ENCODE peak calls at places on chromosomes 5 and 9, in five cellular contexts. A is gastrocnemius medialis, G is endodermal cell, X is mesendoderm, U is choroid plexus epithelial cell. N is an unnamed sample.

GRCh38 chr5:178486305-178486704 is 103.9 kb downstream of the COL23A1 start:
- DNase-seq in A (no peak), G (no peak), X (no peak), U (no peak), N (peak)

GRCh38 chr5:178690208-178690607 is 40.3 kb downstream of the ZNF354A start:
- DNase-seq in A (no peak), G (no peak), X (no peak), U (peak), N (no peak)

GRCh38 chr9:96186601-96187011 is 115.4 kb downstream of the HSD17B3 start:
- DNase-seq in A (no peak), G (peak), X (peak), U (peak), N (peak)

GRCh38 chr9:93532121-93532520 is 44.3 kb upstream of the PHF2 start:
- DNase-seq in A (no peak), G (no peak), X (no peak), U (peak), N (no peak)

GRCh38 chr5:65030056-65030455 is 261.3 kb downstream of the CWC27 start:
- DNase-seq in A (no peak), G (no peak), X (no peak), U (no peak), N (no peak)

GRCh38 chr5:1190915-1191314 is 10.5 kb upstream of the SLC6A19 start:
- DNase-seq in A (no peak), G (no peak), X (no peak), U (no peak), N (no peak)

GRCh38 chr5:168481330-168481788 is 4.9 kb upstream of the RARS1 start:
- DNase-seq in A (no peak), G (no peak), X (peak), U (no peak), N (no peak)

GRCh38 chr5:109567374-109568044 is 122.2 kb upstream of the MAN2A1 start:
- DNase-seq in A (no peak), G (no peak), X (peak), U (peak), N (peak)

GRCh38 chr9:109017493-109017892 is 4.2 kb upstream of the CTNNAL1 start:
- DNase-seq in A (no peak), G (no peak), X (no peak), U (no peak), N (no peak)

GRCh38 chr5:180043381-180043780 is 28.2 kb downstream of the RNF130 start:
- DNase-seq in A (no peak), G (peak), X (no peak), U (peak), N (no peak)

GRCh38 chr9:21047315-21047714 is 15.9 kb upstream of the HACD4 start:
- DNase-seq in A (no peak), G (no peak), X (peak), U (no peak), N (no peak)

DNA sequence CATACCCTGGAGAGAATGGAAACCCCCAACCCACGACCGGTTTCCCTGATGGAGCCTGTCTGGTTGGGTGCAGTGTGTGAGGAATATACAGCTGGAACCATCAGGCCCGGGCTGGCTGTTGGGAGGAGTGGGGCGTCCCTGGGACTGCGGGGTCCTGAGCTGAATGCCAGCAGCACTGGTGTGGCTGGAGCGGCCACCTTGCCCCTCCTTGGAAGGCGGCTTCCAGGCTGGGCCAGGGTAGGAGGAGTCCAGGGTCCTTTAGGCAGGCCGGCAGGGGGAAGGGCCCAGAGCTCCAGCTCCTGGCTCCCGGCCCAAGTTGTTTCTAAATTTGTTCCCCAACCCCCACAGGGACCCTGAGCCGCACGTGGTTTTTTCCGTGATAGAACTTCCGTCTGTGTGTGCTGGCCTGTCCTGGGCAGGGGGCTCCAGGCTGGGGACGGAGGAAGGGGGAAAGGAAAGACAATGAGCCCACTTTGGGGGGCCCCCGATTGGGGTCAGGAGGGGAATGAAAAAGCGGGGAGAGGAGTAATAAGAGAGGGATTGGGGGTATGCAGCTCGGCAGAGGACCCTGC is 683 bp upstream of the TOR4A start:
- DNase-seq in A (peak), G (peak), X (peak), U (peak), N (peak)
- H3K4me3 ChIP-seq in A (peak), G (peak), X (no peak), U (peak), N (peak)

GRCh38 chr9:137190315-137190853 is 1.9 kb downstream of the SSNA1 start:
- DNase-seq in A (no peak), G (no peak), X (no peak), U (no peak), N (no peak)
- H3K4me3 ChIP-seq in A (no peak), G (no peak), X (no peak), U (no peak), N (no peak)

GRCh38 chr9:98254236-98255063 is 999 bp downstream of the TBC1D2 start:
- DNase-seq in A (no peak), G (peak), X (no peak), U (peak), N (no peak)
- H3K4me3 ChIP-seq in A (peak), G (peak), X (peak), U (peak), N (peak)

GRCh38 chr5:90557391-90557790 is 1.2 kb upstream of the ADGRV1 start:
- DNase-seq in A (no peak), G (peak), X (no peak), U (no peak), N (no peak)
- H3K4me3 ChIP-seq in A (no peak), G (peak), X (no peak), U (no peak), N (peak)

GRCh38 chr9:35738924-35739323 is 6.5 kb downstream of the CREB3 start:
- DNase-seq in A (no peak), G (no peak), X (no peak), U (no peak), N (no peak)
- H3K4me3 ChIP-seq in A (no peak), G (no peak), X (no peak), U (no peak), N (no peak)